ENCODE peak calls at places on chromosomes 4 and X, in eight cellular contexts. O is DND-41; W is lower lobe of right lung; L is Panc1; K is CD8-positive, alpha-beta memory T cell; J is neural progenitor cell; P is PC-3; C is astrocyte. F is an unnamed sample. For H3K36me3, the result is how much of the 10 kb centered on the place peaks cover.

GRCh38 chr4:76762136-76763130 is 135.5 kb downstream of the SOWAHB start:
- DNase-seq in W (no peak), P (no peak), L (no peak), C (peak), O (no peak), J (no peak), K (no peak), F (no peak)

GRCh38 chrX:68941385-68941952 is 112.6 kb downstream of the EFNB1 start:
- DNase-seq in K (no peak), L (no peak), W (no peak), O (no peak), P (no peak), J (no peak), C (peak), F (peak)

GRCh38 chrX:106392346-106392745 is 219.4 kb upstream of the RADX start:
- DNase-seq in J (no peak), P (no peak), W (no peak), K (no peak), O (no peak), C (no peak), L (no peak), F (no peak)

GRCh38 chr4:147862043-147862692 is 130.3 kb downstream of the ARHGAP10 start:
- DNase-seq in O (no peak), C (no peak), J (no peak), P (no peak), L (no peak), K (no peak), W (no peak), F (peak)

GRCh38 chr4:186693159-186693815 is 30.4 kb downstream of the FAT1 start:
- DNase-seq in K (no peak), O (no peak), J (no peak), L (peak), P (peak), C (peak), W (peak), F (peak)

GRCh38 chrX:38692961-38693360 is 108.3 kb upstream of the MID1IP1 start:
- DNase-seq in O (no peak), L (no peak), P (no peak), J (no peak), K (no peak), C (no peak), W (no peak), F (no peak)

GRCh38 chr4:118917582-118917981 is 28.9 kb downstream of the SYNPO2 start:
- DNase-seq in O (no peak), J (no peak), W (no peak), L (no peak), P (peak), C (no peak), K (no peak), F (no peak)

GRCh38 chr4:48262926-48263325 is 6.7 kb downstream of the TEC start:
- DNase-seq in O (no peak), L (no peak), P (no peak), W (no peak), J (no peak), C (peak), K (no peak), F (no peak)

GRCh38 chr4:105978684-105979296 is 83.5 kb downstream of the NPNT start:
- DNase-seq in W (no peak), J (no peak), P (peak), C (peak), K (no peak), L (no peak), O (no peak), F (no peak)

GRCh38 chr4:39732728-39733127 is 34.8 kb downstream of the UBE2K start:
- DNase-seq in C (peak), J (no peak), O (no peak), L (no peak), W (no peak), P (peak), K (no peak), F (no peak)

GRCh38 chr4:7798215-7798995 is 141.3 kb downstream of the AFAP1 start:
- DNase-seq in J (no peak), P (peak), K (no peak), W (no peak), L (no peak), O (no peak), C (peak), F (no peak)

GRCh38 chr4:43682551-43682950 is 766.1 kb downstream of the KCTD8 start:
- DNase-seq in J (no peak), W (no peak), L (no peak), O (no peak), P (peak), C (no peak), K (no peak), F (no peak)

GRCh38 chrX:68808686-68809357 is 20.0 kb upstream of the EFNB1 start:
- DNase-seq in L (no peak), W (no peak), P (peak), K (no peak), J (peak), O (no peak), C (no peak), F (no peak)

GRCh38 chrX:118780915-118781314 is 42.7 kb upstream of the ZCCHC12 start:
- DNase-seq in J (no peak), P (peak), W (no peak), K (no peak), O (no peak), L (no peak), C (peak), F (no peak)

GRCh38 chr4:142095886-142096605 is 459.7 kb downstream of the IL15 start:
- DNase-seq in L (peak), C (peak), O (no peak), P (peak), J (no peak), W (no peak), K (no peak), F (no peak)

GRCh38 chrX:50081282-50081955 is 119.4 kb downstream of the AKAP4 start:
- DNase-seq in P (peak), K (no peak), W (peak), J (peak), O (no peak), L (no peak), C (no peak), F (peak)

GRCh38 chr4:32506067-32506466 is 1785.9 kb downstream of the PCDH7 start:
- DNase-seq in J (no peak), W (no peak), C (no peak), O (no peak), L (no peak), P (no peak), K (no peak), F (no peak)

GRCh38 chrX:153702350-153703035 is 14.8 kb downstream of the SLC6A8 start:
- DNase-seq in L (no peak), J (no peak), O (no peak), K (no peak), W (no peak), P (no peak), C (no peak), F (no peak)

GRCh38 chrX:79138658-79139241 is 5.7 kb upstream of the GPR174 start:
- DNase-seq in L (no peak), W (no peak), P (no peak), J (no peak), K (peak), O (peak), C (no peak), F (peak)

GRCh38 chr4:124183926-124184325 is 528.6 kb downstream of the ANKRD50 start:
- DNase-seq in J (no peak), W (no peak), O (no peak), K (no peak), L (no peak), P (no peak), C (no peak), F (no peak)

GRCh38 chrX:16589826-16590225 is 60.1 kb upstream of the S100G start:
- DNase-seq in O (no peak), L (no peak), P (no peak), C (no peak), W (no peak), K (no peak), J (no peak), F (no peak)

GRCh38 chrX:17214962-17215361 is 160.0 kb upstream of the NHS start:
- DNase-seq in P (no peak), J (no peak), C (peak), O (no peak), L (no peak), W (no peak), K (no peak), F (no peak)

GRCh38 chrX:55867254-55867653 is 149.7 kb downstream of the RRAGB start:
- DNase-seq in C (peak), L (no peak), J (no peak), P (peak), K (no peak), W (no peak), O (no peak), F (peak)

GRCh38 chrX:100316987-100317386 is 93.1 kb downstream of the PCDH19 start:
- DNase-seq in K (no peak), L (no peak), W (peak), J (no peak), P (no peak), O (no peak), C (peak), F (no peak)

GRCh38 chr4:108834167-108834566 is 71.3 kb upstream of the ETNPPL start:
- DNase-seq in P (peak), J (no peak), W (no peak), K (no peak), O (no peak), L (no peak), C (peak), F (no peak)

GRCh38 chr4:85774489-85774888 is 299.5 kb downstream of the ARHGAP24 start:
- DNase-seq in W (no peak), P (no peak), C (no peak), O (no peak), L (no peak), K (no peak), J (no peak), F (no peak)

GRCh38 chr4:142238589-142238988 is 602.2 kb downstream of the IL15 start:
- DNase-seq in C (peak), O (no peak), K (no peak), P (no peak), W (no peak), L (no peak), J (no peak), F (no peak)

GRCh38 chr4:138178566-138178965 is 63.6 kb downstream of the SLC7A11 start:
- DNase-seq in K (no peak), P (peak), C (peak), J (no peak), W (no peak), O (no peak), L (no peak), F (no peak)

GRCh38 chr4:165609653-165610052 is 230.8 kb downstream of the CPE start:
- DNase-seq in P (no peak), K (no peak), W (no peak), J (peak), L (no peak), O (no peak), C (no peak), F (no peak)

GRCh38 chrX:110317079-110317819 is 636 bp downstream of the AMMECR1 start:
- DNase-seq in O (peak), C (no peak), L (no peak), W (peak), J (peak), P (no peak), K (peak), F (peak)

GRCh38 chr4:121455285-121455684 is 74.5 kb upstream of the QRFPR start:
- DNase-seq in L (no peak), K (no peak), C (no peak), P (no peak), W (no peak), J (no peak), O (no peak), F (no peak)

GRCh38 chr4:147334478-147334877 is 146.4 kb upstream of the EDNRA start:
- DNase-seq in P (peak), O (no peak), C (peak), J (no peak), W (no peak), K (no peak), L (no peak), F (peak)

GRCh38 chrX:153351981-153352380 is 18.0 kb downstream of the ZNF275 start:
- DNase-seq in L (no peak), K (no peak), W (no peak), O (no peak), P (no peak), C (no peak), J (no peak), F (no peak)

GRCh38 chr4:673349-674091 is 556 bp downstream of the ATP5ME start:
- DNase-seq in L (no peak), W (peak), K (no peak), O (no peak), C (no peak), J (peak), P (no peak), F (peak)

GRCh38 chrX:8424941-8425340 is 39.7 kb upstream of the VCX3B start:
- DNase-seq in O (no peak), J (no peak), L (no peak), W (no peak), P (no peak), C (no peak), K (no peak), F (no peak)

GRCh38 chr4:30719363-30720020 is 677 bp upstream of the PCDH7 start:
- DNase-seq in C (peak), W (no peak), J (peak), L (no peak), P (peak), K (no peak), O (no peak), F (peak)

DNA sequence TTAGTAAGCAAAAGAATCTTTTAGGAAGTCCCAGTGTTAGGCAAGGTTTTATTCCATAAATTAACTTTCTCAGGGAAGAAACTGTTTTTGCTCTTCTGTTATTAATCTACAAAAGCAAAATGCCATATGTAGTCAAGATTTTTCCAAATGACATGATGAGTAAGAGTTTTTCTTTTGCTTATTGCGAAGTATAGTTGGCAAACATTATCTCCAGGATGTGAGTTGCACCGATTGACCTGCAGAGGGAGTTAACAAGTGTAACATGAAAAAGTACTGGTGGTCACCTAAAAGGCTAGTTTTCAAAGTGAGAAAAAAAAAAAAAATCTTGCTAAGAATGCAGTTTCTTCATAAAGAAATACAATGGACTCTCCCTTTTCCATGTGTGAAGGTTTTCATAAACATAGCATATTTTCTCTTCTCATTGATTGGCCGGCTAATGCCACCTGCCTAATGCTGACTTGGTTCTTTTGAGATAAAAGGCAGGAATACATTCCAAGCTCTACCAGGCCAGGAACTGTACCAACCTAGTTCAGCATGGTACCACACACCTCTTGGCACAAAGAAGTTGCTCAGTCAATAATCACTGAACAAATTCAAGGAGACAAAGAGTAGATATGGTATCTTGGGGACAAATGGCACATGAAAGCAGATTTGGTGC is 100.2 kb downstream of the LNX1 start:
- DNase-seq in O (no peak), P (peak), K (no peak), C (peak), L (no peak), J (peak), W (no peak), F (peak)
- H3K27ac ChIP-seq in O (no peak), P (no peak), K (no peak), C (no peak), L (no peak), J (no peak), W (no peak), F (no peak)

GRCh38 chr4:10066704-10067651 is 45.7 kb upstream of the SLC2A9 start:
- DNase-seq in C (no peak), O (no peak), P (no peak), W (no peak), K (no peak), L (no peak), J (no peak), F (no peak)
- H3K36me3 ChIP-seq in C (under half), O (under half), P (under half), W (under half), K (under half), L (under half), J (under half), F (under half)

GRCh38 chrX:13936804-13937203 is 92.9 kb downstream of the GEMIN8 start:
- DNase-seq in O (no peak), J (no peak), W (no peak), P (no peak), L (no peak), K (no peak), C (no peak), F (no peak)
- H3K4me3 ChIP-seq in O (no peak), J (peak), W (peak), P (no peak), L (no peak), K (no peak), C (no peak), F (no peak)

GRCh38 chr4:139918591-139918990 is 235.4 kb downstream of the MAML3 start:
- DNase-seq in W (no peak), P (no peak), J (no peak), O (no peak), K (no peak), L (no peak), C (peak), F (no peak)
- H3K27ac ChIP-seq in W (peak), P (no peak), J (no peak), O (no peak), K (no peak), L (no peak), C (no peak), F (peak)